ENCODE peak calls at places on chromosomes 7 and 10, in eight cellular contexts. J, L, Z, K, Q, H, N and T are unnamed samples.
A peak's percentile ranks its signal among the peaks of the same experiment; 100 is the strongest.

GRCh38 chr10:118210276-118210675 is 131.8 kb downstream of the FAM204A start:
- DNase-seq in K (no peak), H (no peak), Z (no peak), J (no peak), N (no peak), Q (no peak), L (no peak), T (no peak)

GRCh38 chr10:14884082-14884481 is 5.4 kb downstream of the SUV39H2 start:
- DNase-seq in Z (no peak), H (no peak), L (no peak), K (no peak), J (no peak), N (no peak), Q (no peak), T (no peak)

GRCh38 chr10:110709964-110710587 is 65.9 kb downstream of the RBM20 start:
- DNase-seq in N (no peak), Z (no peak), K (no peak), H (no peak), Q (no peak), L (no peak), J (no peak), T (no peak)

GRCh38 chr7:151410405-151411390 is 860 bp upstream of the WDR86 start:
- DNase-seq in L (no peak), K (no peak), J (no peak), H (no peak), N (no peak), Q (no peak), Z (no peak), T (peak; percentile 54)

GRCh38 chr10:71337219-71337625 is 18.2 kb downstream of the SLC29A3 start:
- DNase-seq in H (no peak), J (no peak), N (peak; percentile 59), Q (no peak), K (no peak), Z (no peak), L (no peak), T (no peak)

GRCh38 chr7:128427289-128427891 is 17.6 kb upstream of the IMPDH1 start:
- DNase-seq in H (peak; percentile 49), N (peak; percentile 45), L (no peak), Q (no peak), Z (no peak), K (peak; percentile 61), J (no peak), T (no peak)

GRCh38 chr7:92955081-92955480 is 118.7 kb upstream of the CDK6 start:
- DNase-seq in N (no peak), H (no peak), Q (no peak), L (no peak), K (no peak), J (no peak), Z (no peak), T (no peak)

GRCh38 chr10:8416192-8416701 is 361.8 kb downstream of the GATA3 start:
- DNase-seq in H (no peak), L (no peak), K (no peak), N (no peak), Z (no peak), Q (no peak), J (no peak), T (no peak)

GRCh38 chr10:59271160-59271559 is 91.2 kb downstream of the FAM13C start:
- DNase-seq in Q (no peak), K (no peak), N (no peak), J (no peak), Z (no peak), L (no peak), H (no peak), T (no peak)

GRCh38 chr10:33396938-33397337 is 62.5 kb upstream of the NRP1 start:
- DNase-seq in K (no peak), Q (no peak), N (no peak), J (no peak), L (no peak), H (no peak), Z (no peak), T (no peak)

GRCh38 chr7:142581341-142581740 is 167.9 kb upstream of the PRSS1 start:
- DNase-seq in Z (no peak), N (peak; percentile 64), J (no peak), L (no peak), K (peak; percentile 31), Q (no peak), H (no peak), T (no peak)

GRCh38 chr10:30047924-30048531 is 11.4 kb downstream of the JCAD start:
- DNase-seq in J (no peak), H (no peak), K (peak; percentile 38), Q (no peak), N (no peak), L (no peak), Z (no peak), T (no peak)

GRCh38 chr7:43629857-43630256 is 46.9 kb downstream of the STK17A start:
- DNase-seq in Z (no peak), K (no peak), H (no peak), J (no peak), N (no peak), Q (no peak), L (no peak), T (no peak)

DNA sequence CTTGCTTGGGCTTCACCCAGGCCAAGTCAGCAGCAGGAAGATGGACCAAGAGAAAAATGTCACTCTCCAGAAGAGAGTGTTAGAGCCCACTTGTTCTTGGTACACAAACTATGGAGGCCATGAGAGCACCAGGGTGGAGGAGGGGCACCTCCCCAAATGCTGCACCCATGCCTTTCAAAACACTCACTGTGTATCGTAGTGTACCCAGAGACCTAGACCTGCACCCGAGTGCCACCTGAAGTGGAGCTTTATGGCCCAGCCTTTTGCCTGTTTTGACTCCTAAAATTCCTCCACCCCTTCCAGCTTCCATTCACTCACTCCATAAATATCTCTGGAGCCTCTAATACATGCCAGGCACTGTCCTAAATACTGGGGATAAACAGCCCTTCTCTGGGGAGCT is 5.0 kb downstream of the SFTPD start:
- DNase-seq in K (no peak), H (no peak), J (peak; percentile 28), N (no peak), L (no peak), Q (no peak), Z (no peak), T (no peak)
- H3K4me1 ChIP-seq in K (no peaks in the 10 kb centered on the region), H (no peaks in the 10 kb centered on the region), J (no peaks in the 10 kb centered on the region), N (peaks cover 15% of the 10 kb centered on the region), L (no peaks in the 10 kb centered on the region), Q (no peaks in the 10 kb centered on the region), Z (no peaks in the 10 kb centered on the region), T (no peaks in the 10 kb centered on the region)

GRCh38 chr7:70660819-70661191 is 471.1 kb upstream of the GALNT17 start:
- DNase-seq in Z (no peak), Q (no peak), K (no peak), J (no peak), H (no peak), N (no peak), L (no peak), T (no peak)
- H3K27ac ChIP-seq in Z (no peak overlapping the region), Q (no peak overlapping the region), K (no peak overlapping the region), J (no peak overlapping the region), H (no peak overlapping the region), N (no peak overlapping the region), L (no peak overlapping the region), T (no peak overlapping the region)

GRCh38 chr7:134891262-134892001 is 94.9 kb upstream of the AGBL3 start:
- DNase-seq in L (peak; percentile 88), H (peak; percentile 78), Z (peak; percentile 84), J (peak; percentile 95), K (no peak), Q (peak; percentile 90), N (peak; percentile 89), T (peak; percentile 88)

GRCh38 chr7:134894928-134895327 is 91.4 kb upstream of the AGBL3 start:
- DNase-seq in L (no peak), J (no peak), Z (no peak), Q (no peak), K (no peak), H (no peak), N (no peak), T (no peak)

GRCh38 chr7:134892002-134892693 is 94.2 kb upstream of the AGBL3 start:
- DNase-seq in N (no peak), H (no peak), Z (no peak), K (no peak), J (no peak), Q (no peak), L (no peak), T (no peak)

GRCh38 chr7:134893920-134894319 is 92.4 kb upstream of the AGBL3 start:
- DNase-seq in K (no peak), J (no peak), L (no peak), Q (no peak), N (no peak), H (no peak), Z (no peak), T (no peak)

GRCh38 chr7:134892963-134893362 is 93.3 kb upstream of the AGBL3 start:
- DNase-seq in N (no peak), K (no peak), Z (no peak), H (no peak), L (no peak), J (no peak), Q (no peak), T (no peak)
- H3K4me3 ChIP-seq in N (no peak overlapping the region), K (no peak overlapping the region), Z (peak overlapping the region; percentile 42), H (peak overlapping the region; percentile 36), L (peak overlapping the region; percentile 68), J (no peak overlapping the region), Q (peak overlapping the region; percentile 65), T (peak overlapping the region; percentile 70)

DNA sequence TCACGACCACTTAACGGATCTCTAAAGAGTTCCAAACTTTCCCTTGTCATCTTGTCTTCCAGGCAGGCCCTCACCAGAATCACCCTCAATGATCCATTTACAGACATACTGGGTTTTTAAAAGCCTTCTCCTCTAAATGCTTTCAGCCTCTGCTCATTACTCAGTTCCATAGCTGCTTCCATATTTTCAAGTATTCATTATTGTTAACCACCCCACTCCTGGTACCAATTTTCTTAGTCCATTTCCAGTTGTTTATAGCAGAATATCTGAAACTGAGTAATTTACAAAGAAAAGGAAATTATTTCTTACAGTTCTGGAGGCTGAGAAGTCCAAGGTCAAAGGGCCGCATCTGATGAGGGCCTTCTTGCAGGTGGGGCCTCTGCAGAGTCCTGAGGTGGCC is 56.5 kb upstream of the NKX6-2 start:
- DNase-seq in Q (no peak), H (no peak), K (no peak), N (no peak), Z (no peak), J (no peak), L (no peak), T (no peak)
- H3K4me1 ChIP-seq in Q (no peaks in the 10 kb centered on the region), H (no peaks in the 10 kb centered on the region), K (no peaks in the 10 kb centered on the region), N (no peaks in the 10 kb centered on the region), Z (no peaks in the 10 kb centered on the region), J (no peaks in the 10 kb centered on the region), L (no peaks in the 10 kb centered on the region), T (no peaks in the 10 kb centered on the region)